ENCODE peak calls at places on chromosomes 1 and 21, in seven cellular contexts. O, X, C, R, F, N and K are unnamed samples.

GRCh38 chr1:42551150-42551549 is 88.1 kb downstream of the CCDC30 start:
- DNase-seq in O (no peak), X (no peak), C (peak), R (no peak), F (no peak), N (no peak), K (no peak)

GRCh38 chr1:164608651-164609057 is 49.7 kb downstream of the PBX1 start:
- DNase-seq in O (no peak), X (no peak), C (no peak), R (no peak), F (no peak), N (no peak), K (no peak)

GRCh38 chr1:12629974-12630760 is 12.2 kb upstream of the DHRS3 start:
- DNase-seq in O (no peak), X (no peak), C (no peak), R (no peak), F (no peak), N (no peak), K (no peak)

GRCh38 chr1:197958438-197958837 is 41.3 kb downstream of the LHX9 start:
- DNase-seq in O (peak), X (no peak), C (no peak), R (no peak), F (no peak), N (peak), K (no peak)

GRCh38 chr21:41663805-41664788 is 102.8 kb downstream of the RIPK4 start:
- DNase-seq in O (no peak), X (no peak), C (peak), R (no peak), F (no peak), N (peak), K (no peak)

GRCh38 chr1:198156111-198156744 is 570 bp upstream of the NEK7 start:
- DNase-seq in O (peak), X (peak), C (peak), R (no peak), F (peak), N (peak), K (peak)

GRCh38 chr1:67031121-67031520 is 22.8 kb downstream of the SLC35D1 start:
- DNase-seq in O (no peak), X (no peak), C (no peak), R (no peak), F (no peak), N (no peak), K (peak)

GRCh38 chr1:110475358-110476027 is 24.5 kb downstream of the PROK1 start:
- DNase-seq in O (no peak), X (peak), C (no peak), R (no peak), F (no peak), N (no peak), K (no peak)

GRCh38 chr1:5947978-5948680 is 44.1 kb downstream of the NPHP4 start:
- DNase-seq in O (no peak), X (no peak), C (no peak), R (no peak), F (no peak), N (no peak), K (no peak)

GRCh38 chr1:188166654-188167053 is 1337.9 kb downstream of the PLA2G4A start:
- DNase-seq in O (no peak), X (no peak), C (no peak), R (no peak), F (no peak), N (no peak), K (no peak)

GRCh38 chr1:230175839-230176238 is 108.8 kb downstream of the GALNT2 start:
- DNase-seq in O (no peak), X (no peak), C (no peak), R (no peak), F (no peak), N (no peak), K (no peak)

GRCh38 chr1:30589083-30589482 is 134.3 kb downstream of the MATN1 start:
- DNase-seq in O (no peak), X (no peak), C (no peak), R (no peak), F (no peak), N (no peak), K (no peak)

GRCh38 chr1:32619701-32620485 is 30.5 kb downstream of the ZBTB8OS start:
- DNase-seq in O (no peak), X (no peak), C (peak), R (no peak), F (no peak), N (no peak), K (no peak)

GRCh38 chr21:43602277-43603229 is 56.7 kb downstream of the HSF2BP start:
- DNase-seq in O (no peak), X (no peak), C (peak), R (no peak), F (no peak), N (no peak), K (no peak)

GRCh38 chr1:98048234-98048633 is 127.4 kb upstream of the DPYD start:
- DNase-seq in O (no peak), X (peak), C (peak), R (no peak), F (peak), N (peak), K (peak)

GRCh38 chr1:78250201-78250600 is 204.4 kb downstream of the GIPC2 start:
- DNase-seq in O (no peak), X (no peak), C (no peak), R (no peak), F (no peak), N (no peak), K (peak)

GRCh38 chr1:118395430-118396001 is 210.5 kb upstream of the SPAG17 start:
- DNase-seq in O (no peak), X (no peak), C (no peak), R (no peak), F (no peak), N (no peak), K (no peak)

GRCh38 chr1:36217667-36218066 is 6.6 kb upstream of the THRAP3 start:
- DNase-seq in O (no peak), X (no peak), C (peak), R (no peak), F (no peak), N (peak), K (no peak)

GRCh38 chr1:163897401-163898169 is 575.8 kb downstream of the NUF2 start:
- DNase-seq in O (no peak), X (no peak), C (no peak), R (no peak), F (no peak), N (no peak), K (peak)

GRCh38 chr1:93964096-93964776 is 55.0 kb upstream of the GCLM start:
- DNase-seq in O (no peak), X (no peak), C (no peak), R (no peak), F (no peak), N (no peak), K (no peak)

GRCh38 chr1:114345930-114346479 is 165.0 kb downstream of the TRIM33 start:
- DNase-seq in O (no peak), X (peak), C (no peak), R (no peak), F (no peak), N (peak), K (peak)

GRCh38 chr1:196078691-196079090 is 529.5 kb downstream of the KCNT2 start:
- DNase-seq in O (no peak), X (no peak), C (no peak), R (no peak), F (no peak), N (no peak), K (no peak)

GRCh38 chr1:218249757-218250156 is 35.3 kb upstream of the RRP15 start:
- DNase-seq in O (no peak), X (no peak), C (no peak), R (no peak), F (no peak), N (no peak), K (no peak)